ENCODE peak calls at places on chromosomes 16 and 17, in seven cellular contexts. V is stomach, R is pancreas, A is A549, K is fibroblast of lung, Q is uterus, N is tibial artery. D is an unnamed sample. For H3K9me3, the result is how much of the 10 kb centered on the place peaks cover.

GRCh38 chr16:2072926-2073325 is 25.1 kb downstream of the TSC2 start:
- DNase-seq in Q (no peak), K (no peak), N (no peak), A (no peak), R (no peak), V (no peak), D (no peak)

GRCh38 chr17:2085648-2085949 is 30.7 kb downstream of the HIC1 start:
- DNase-seq in R (no peak), V (no peak), Q (peak), K (peak), N (no peak), A (no peak), D (peak)

GRCh38 chr17:5541610-5542202 is 42.6 kb downstream of the NLRP1 start:
- DNase-seq in Q (no peak), R (no peak), K (no peak), A (no peak), N (no peak), V (no peak), D (no peak)

GRCh38 chr17:1577186-1577585 is 14.6 kb upstream of the PITPNA start:
- DNase-seq in A (no peak), N (peak), K (peak), Q (peak), R (peak), V (peak), D (peak)

GRCh38 chr17:79036609-79037008 is 12.6 kb downstream of the C1QTNF1 start:
- DNase-seq in V (no peak), K (peak), Q (no peak), R (no peak), A (peak), N (peak), D (no peak)

GRCh38 chr17:3959295-3959899 is 4.8 kb downstream of the ATP2A3 start:
- DNase-seq in R (no peak), N (no peak), A (peak), V (peak), Q (no peak), K (peak), D (no peak)

GRCh38 chr17:7716901-7717755 is at the start of gene DNAH2:
- DNase-seq in A (peak), Q (peak), V (peak), R (peak), N (peak), K (peak), D (peak)

GRCh38 chr17:68199837-68200688 is 47.8 kb upstream of the AMZ2 start:
- DNase-seq in N (no peak), V (no peak), Q (no peak), K (no peak), A (no peak), R (peak), D (no peak)

GRCh38 chr17:78661092-78661770 is 84.0 kb upstream of the DNAH17 start:
- DNase-seq in Q (no peak), V (no peak), N (no peak), R (no peak), K (peak), A (peak), D (no peak)

GRCh38 chr17:81794509-81794908 is 9.4 kb upstream of the GCGR start:
- DNase-seq in V (peak), R (peak), A (no peak), N (no peak), Q (no peak), K (no peak), D (no peak)

GRCh38 chr16:50833929-50834328 is 92.0 kb downstream of the CYLD start:
- DNase-seq in R (no peak), A (no peak), N (no peak), V (no peak), K (no peak), Q (no peak), D (no peak)

GRCh38 chr17:74356640-74357465 is 4.8 kb downstream of the BTBD17 start:
- DNase-seq in N (no peak), R (peak), K (no peak), A (no peak), Q (no peak), V (no peak), D (no peak)

GRCh38 chr17:1197781-1198490 is 18.2 kb upstream of the ABR start:
- DNase-seq in K (peak), Q (peak), R (peak), N (peak), A (no peak), V (peak), D (peak)

GRCh38 chr17:44348234-44348987 is 3.3 kb downstream of the GRN start:
- DNase-seq in R (no peak), Q (no peak), K (peak), V (no peak), A (no peak), N (no peak), D (no peak)

GRCh38 chr17:63954402-63955063 is 18.2 kb downstream of the SCN4A start:
- DNase-seq in N (no peak), A (no peak), K (no peak), Q (no peak), V (no peak), R (no peak), D (no peak)

GRCh38 chr16:17977260-17977659 is 359.3 kb downstream of the NPIPA8 start:
- DNase-seq in R (no peak), Q (no peak), K (no peak), N (no peak), V (no peak), A (no peak), D (no peak)

GRCh38 chr17:55416000-55416399 is 5.6 kb downstream of the MMD start:
- DNase-seq in N (no peak), V (no peak), A (no peak), K (no peak), R (no peak), Q (no peak), D (no peak)

GRCh38 chr17:81049973-81050551 is 15.1 kb downstream of the BAIAP2 start:
- DNase-seq in R (peak), N (no peak), K (peak), Q (no peak), V (peak), A (no peak), D (no peak)

GRCh38 chr17:78529871-78530670 is 47.1 kb downstream of the DNAH17 start:
- DNase-seq in A (no peak), Q (no peak), V (peak), K (no peak), R (peak), N (peak), D (no peak)

GRCh38 chr17:27631409-27631755 is 394 bp downstream of the LGALS9 start:
- DNase-seq in A (no peak), V (no peak), Q (no peak), K (no peak), N (no peak), R (no peak), D (no peak)

GRCh38 chr16:50296807-50297206 is 30.5 kb downstream of the ADCY7 start:
- DNase-seq in R (peak), A (no peak), N (peak), V (no peak), K (no peak), Q (no peak), D (peak)

GRCh38 chr17:44788139-44788538 is 29.4 kb downstream of the ADAM11 start:
- DNase-seq in A (no peak), K (no peak), V (no peak), N (peak), R (no peak), Q (no peak), D (no peak)

GRCh38 chr16:8402981-8403853 is 187.1 kb downstream of the TMEM114 start:
- DNase-seq in K (no peak), A (no peak), V (no peak), R (no peak), Q (no peak), N (no peak), D (no peak)

GRCh38 chr17:35257080-35257701 is 14.3 kb downstream of the SLFN5 start:
- DNase-seq in R (peak), A (peak), V (peak), K (peak), Q (peak), N (no peak), D (no peak)

DNA sequence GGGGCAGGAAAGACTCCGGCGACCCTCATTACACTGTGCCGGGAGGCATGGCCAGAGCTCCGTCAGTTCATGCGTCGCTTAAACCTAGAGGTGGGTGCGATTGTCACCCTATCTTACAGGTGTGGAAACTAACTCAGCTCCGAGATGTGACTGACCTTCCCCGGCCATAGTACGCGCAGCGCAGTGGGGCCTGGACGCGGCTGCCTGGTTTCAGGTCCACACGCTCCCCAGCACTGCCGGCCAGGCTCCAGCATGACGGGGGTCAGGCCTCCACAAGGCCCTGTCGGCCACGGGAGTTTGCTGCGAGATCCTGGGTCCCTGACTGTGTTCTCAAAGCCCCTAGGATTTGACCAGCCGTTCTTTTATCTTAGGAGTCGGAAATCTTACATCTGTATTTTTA is 34.4 kb downstream of the JPH3 start:
- DNase-seq in A (no peak), R (no peak), N (no peak), V (no peak), Q (no peak), K (no peak), D (no peak)
- TF ChIP-seq CTCF in A (no peak), R (no peak), N (peak), V (no peak), Q (no peak), K (no peak), D (no peak)

DNA sequence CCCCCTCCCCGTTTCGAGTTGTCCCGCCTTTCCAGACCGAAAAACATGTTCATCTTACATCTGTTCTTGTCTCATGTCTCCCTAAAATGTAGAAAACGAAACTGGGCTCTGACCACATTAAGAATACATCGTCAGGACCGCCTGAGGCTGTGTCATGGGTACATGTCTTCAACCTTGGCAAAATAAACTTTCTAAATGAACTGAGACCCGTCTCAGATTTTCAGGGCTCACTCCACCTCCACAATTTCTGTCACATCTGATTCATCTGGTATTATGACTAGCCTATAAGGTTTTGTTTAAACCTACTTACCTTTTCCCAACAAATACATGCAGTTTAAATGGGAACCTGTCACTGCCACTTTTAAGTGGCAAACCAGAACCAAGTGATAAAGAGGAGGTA is 621 bp downstream of the SDR42E1 start:
- DNase-seq in A (no peak), V (no peak), K (no peak), Q (no peak), N (no peak), R (no peak), D (no peak)
- H3K9me3 ChIP-seq in A (under half), V (under half), K (under half), Q (under half), N (under half), R (under half), D (under half)

GRCh38 chr16:999677-1000076 is 18.1 kb downstream of the SOX8 start:
- DNase-seq in Q (no peak), N (no peak), V (no peak), K (no peak), R (no peak), A (no peak), D (no peak)
- TF ChIP-seq CTCF in Q (no peak), N (no peak), V (no peak), K (no peak), R (no peak), A (no peak), D (no peak)

DNA sequence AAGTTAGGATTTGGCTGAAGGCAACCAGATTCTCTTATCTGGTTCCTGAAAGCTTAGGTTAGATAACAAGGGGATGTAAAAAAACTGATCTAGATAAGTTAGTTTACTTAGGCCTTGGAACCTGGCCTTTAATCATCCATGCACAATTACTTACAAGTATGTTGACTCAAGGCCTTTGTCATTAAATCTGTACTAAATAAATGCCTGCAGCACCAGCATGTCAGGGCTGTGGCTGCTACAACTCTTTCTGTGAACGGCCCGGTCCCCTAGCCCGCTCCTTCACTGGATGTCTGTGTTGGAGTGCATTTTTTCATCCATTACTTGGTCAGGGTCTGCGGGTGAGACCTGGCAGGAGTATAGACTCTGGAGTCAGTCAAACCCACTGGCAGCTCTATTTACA is 48.4 kb upstream of the ALDH3A1 start:
- DNase-seq in R (no peak), N (no peak), Q (no peak), A (no peak), K (no peak), V (no peak), D (no peak)
- H3K9me3 ChIP-seq in R (under half), N (under half), Q (under half), A (under half), K (under half), V (under half), D (under half)

GRCh38 chr16:57938936-57939871 is 31.7 kb downstream of the CNGB1 start:
- DNase-seq in V (peak), R (no peak), N (peak), Q (peak), A (peak), K (peak), D (peak)
- TF ChIP-seq CTCF in V (no peak), R (no peak), N (no peak), Q (no peak), A (peak), K (peak), D (no peak)

DNA sequence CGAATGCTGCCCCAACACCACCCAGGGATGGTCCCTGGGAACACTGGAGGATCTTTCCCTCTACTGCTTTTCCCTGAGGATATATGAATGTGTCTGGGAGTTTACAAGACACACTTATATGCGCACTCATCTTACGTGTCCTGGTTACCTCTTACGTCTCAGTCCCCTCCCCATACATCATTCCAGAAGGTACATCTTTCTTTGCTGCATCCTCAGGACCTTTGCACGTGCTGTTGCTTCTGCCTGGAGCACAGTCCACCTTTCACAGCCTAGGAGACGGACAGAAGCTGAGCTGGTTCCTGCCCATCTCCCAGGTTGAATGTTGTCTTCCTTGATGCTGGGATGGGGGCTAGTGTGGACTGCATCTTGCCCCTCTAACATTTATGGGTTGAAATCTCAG is 153.0 kb upstream of the FOXF1 start:
- DNase-seq in R (no peak), Q (no peak), A (no peak), V (no peak), N (no peak), K (no peak), D (no peak)
- H3K9me3 ChIP-seq in R (under half), Q (under half), A (under half), V (under half), N (under half), K (under half), D (under half)

GRCh38 chr17:40873255-40873654 is 6.2 kb upstream of the KRT12 start:
- DNase-seq in R (no peak), A (no peak), N (no peak), Q (no peak), V (no peak), K (no peak), D (no peak)
- TF ChIP-seq CTCF in R (no peak), A (no peak), N (no peak), Q (no peak), V (no peak), K (no peak), D (no peak)

GRCh38 chr16:35215287-35215686 is 1755.9 kb downstream of the TP53TG3F start:
- DNase-seq in Q (no peak), N (no peak), A (no peak), V (no peak), K (no peak), R (no peak), D (no peak)
- H3K9me3 ChIP-seq in Q (under half), N (under half), A (under half), V (under half), K (under half), R (under half), D (under half)

GRCh38 chr16:67504190-67505021 is 21.1 kb upstream of the AGRP start:
- DNase-seq in A (no peak), R (no peak), Q (no peak), V (no peak), K (peak), N (peak), D (peak)

DNA sequence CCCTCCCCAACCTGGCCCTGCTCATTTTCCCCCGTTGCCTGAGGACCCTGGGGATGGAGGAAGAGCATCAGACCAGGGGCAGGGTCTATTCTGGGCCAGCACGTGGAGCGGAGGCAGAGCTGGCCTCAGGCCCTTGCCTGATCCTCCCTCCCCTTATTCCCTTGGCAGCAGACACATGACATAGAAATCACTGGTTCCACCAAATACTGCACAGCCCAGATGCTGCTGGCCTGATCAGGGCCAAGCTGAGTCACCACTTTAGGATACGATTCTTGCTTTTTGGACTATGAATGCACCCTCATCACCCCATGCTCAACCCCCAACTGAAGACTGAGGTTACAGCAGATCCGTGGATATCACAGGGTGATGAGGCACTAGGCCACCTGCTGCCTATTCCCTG is 15.8 kb upstream of the AGRP start:
- DNase-seq in K (no peak), N (no peak), R (no peak), Q (no peak), A (no peak), V (no peak), D (no peak)
- TF ChIP-seq CTCF in K (no peak), N (no peak), R (no peak), Q (no peak), A (no peak), V (no peak), D (no peak)

GRCh38 chr17:21134559-21134958 is 7.8 kb downstream of the DHRS7B start:
- DNase-seq in R (no peak), N (no peak), K (no peak), V (no peak), Q (no peak), A (no peak), D (no peak)
- H3K9me3 ChIP-seq in R (under half), N (under half), K (under half), V (under half), Q (under half), A (under half), D (under half)